ENCODE peak calls at places on chromosome 3, in five cellular contexts. One of them, this sample, is unnamed.

GRCh38 chr3:28781053-28781452 is 432.4 kb upstream of the AZI2 start:
- DNase-seq in AG10803: no peak
- DNase-seq in glutamatergic neuron: no peak
- DNase-seq in psoas muscle: no peak
- DNase-seq in cardiac muscle cell: no peak
- DNase-seq in this sample: no peak

GRCh38 chr3:37676885-37677284 is 184.8 kb upstream of the CTDSPL start:
- DNase-seq in psoas muscle: no peak
- DNase-seq in AG10803: no peak
- DNase-seq in glutamatergic neuron: no peak
- DNase-seq in cardiac muscle cell: no peak
- DNase-seq in this sample: no peak

GRCh38 chr3:126911162-126912026 is 71.5 kb upstream of the PLXNA1 start:
- DNase-seq in cardiac muscle cell: peak
- DNase-seq in glutamatergic neuron: no peak
- DNase-seq in psoas muscle: peak
- DNase-seq in AG10803: peak
- DNase-seq in this sample: peak

GRCh38 chr3:99114565-99115291 is 213.2 kb upstream of the DCBLD2 start:
- DNase-seq in psoas muscle: no peak
- DNase-seq in AG10803: peak
- DNase-seq in glutamatergic neuron: no peak
- DNase-seq in cardiac muscle cell: peak
- DNase-seq in this sample: no peak

GRCh38 chr3:15511156-15511555 is 10.3 kb downstream of the COLQ start:
- DNase-seq in psoas muscle: no peak
- DNase-seq in AG10803: no peak
- DNase-seq in cardiac muscle cell: no peak
- DNase-seq in glutamatergic neuron: no peak
- DNase-seq in this sample: no peak

GRCh38 chr3:1251282-1252060 is 158.6 kb downstream of the CNTN6 start:
- DNase-seq in cardiac muscle cell: no peak
- DNase-seq in psoas muscle: no peak
- DNase-seq in glutamatergic neuron: no peak
- DNase-seq in AG10803: no peak
- DNase-seq in this sample: no peak

GRCh38 chr3:53711387-53711786 is 134.8 kb downstream of the CHDH start:
- DNase-seq in AG10803: no peak
- DNase-seq in psoas muscle: no peak
- DNase-seq in glutamatergic neuron: no peak
- DNase-seq in cardiac muscle cell: no peak
- DNase-seq in this sample: no peak

GRCh38 chr3:107641572-107642307 is 119.0 kb downstream of the BBX start:
- DNase-seq in AG10803: peak
- DNase-seq in glutamatergic neuron: no peak
- DNase-seq in cardiac muscle cell: peak
- DNase-seq in psoas muscle: no peak
- DNase-seq in this sample: no peak

GRCh38 chr3:194134231-194134756 is 1.7 kb upstream of the HES1 start:
- DNase-seq in AG10803: no peak
- DNase-seq in psoas muscle: peak
- DNase-seq in glutamatergic neuron: peak
- DNase-seq in cardiac muscle cell: peak
- DNase-seq in this sample: peak

GRCh38 chr3:15647629-15648167 is 46.2 kb downstream of the BTD start:
- DNase-seq in psoas muscle: no peak
- DNase-seq in cardiac muscle cell: peak
- DNase-seq in glutamatergic neuron: no peak
- DNase-seq in AG10803: peak
- DNase-seq in this sample: peak

GRCh38 chr3:45591547-45591912 is 3.0 kb upstream of the LIMD1 start:
- DNase-seq in cardiac muscle cell: no peak
- DNase-seq in glutamatergic neuron: no peak
- DNase-seq in psoas muscle: no peak
- DNase-seq in AG10803: no peak
- DNase-seq in this sample: no peak

GRCh38 chr3:45593708-45594601 is 596 bp upstream of the LIMD1 start:
- DNase-seq in glutamatergic neuron: peak
- DNase-seq in cardiac muscle cell: peak
- DNase-seq in AG10803: peak
- DNase-seq in psoas muscle: peak
- DNase-seq in this sample: peak

GRCh38 chr3:45592405-45592804 is 2.1 kb upstream of the LIMD1 start:
- DNase-seq in cardiac muscle cell: no peak
- DNase-seq in glutamatergic neuron: no peak
- DNase-seq in psoas muscle: no peak
- DNase-seq in AG10803: no peak
- DNase-seq in this sample: no peak

GRCh38 chr3:45590822-45591546 is 3.6 kb upstream of the LIMD1 start:
- DNase-seq in glutamatergic neuron: no peak
- DNase-seq in AG10803: no peak
- DNase-seq in cardiac muscle cell: no peak
- DNase-seq in psoas muscle: no peak
- DNase-seq in this sample: no peak

GRCh38 chr3:45592830-45593707 is 1.5 kb upstream of the LIMD1 start:
- DNase-seq in psoas muscle: peak
- DNase-seq in AG10803: peak
- DNase-seq in cardiac muscle cell: peak
- DNase-seq in glutamatergic neuron: peak
- DNase-seq in this sample: peak
- TF ChIP-seq CTCF in psoas muscle: peak
- TF ChIP-seq CTCF in AG10803: peak
- TF ChIP-seq CTCF in cardiac muscle cell: peak
- TF ChIP-seq CTCF in glutamatergic neuron: peak
- TF ChIP-seq CTCF in this sample: no peak

GRCh38 chr3:93969443-93969842 is 4.3 kb downstream of the PROS1 start:
- DNase-seq in psoas muscle: no peak
- DNase-seq in AG10803: peak
- DNase-seq in cardiac muscle cell: peak
- DNase-seq in glutamatergic neuron: no peak
- DNase-seq in this sample: no peak

GRCh38 chr3:93969997-93970396 is 3.7 kb downstream of the PROS1 start:
- DNase-seq in cardiac muscle cell: peak
- DNase-seq in psoas muscle: no peak
- DNase-seq in AG10803: no peak
- DNase-seq in glutamatergic neuron: no peak
- DNase-seq in this sample: no peak

DNA sequence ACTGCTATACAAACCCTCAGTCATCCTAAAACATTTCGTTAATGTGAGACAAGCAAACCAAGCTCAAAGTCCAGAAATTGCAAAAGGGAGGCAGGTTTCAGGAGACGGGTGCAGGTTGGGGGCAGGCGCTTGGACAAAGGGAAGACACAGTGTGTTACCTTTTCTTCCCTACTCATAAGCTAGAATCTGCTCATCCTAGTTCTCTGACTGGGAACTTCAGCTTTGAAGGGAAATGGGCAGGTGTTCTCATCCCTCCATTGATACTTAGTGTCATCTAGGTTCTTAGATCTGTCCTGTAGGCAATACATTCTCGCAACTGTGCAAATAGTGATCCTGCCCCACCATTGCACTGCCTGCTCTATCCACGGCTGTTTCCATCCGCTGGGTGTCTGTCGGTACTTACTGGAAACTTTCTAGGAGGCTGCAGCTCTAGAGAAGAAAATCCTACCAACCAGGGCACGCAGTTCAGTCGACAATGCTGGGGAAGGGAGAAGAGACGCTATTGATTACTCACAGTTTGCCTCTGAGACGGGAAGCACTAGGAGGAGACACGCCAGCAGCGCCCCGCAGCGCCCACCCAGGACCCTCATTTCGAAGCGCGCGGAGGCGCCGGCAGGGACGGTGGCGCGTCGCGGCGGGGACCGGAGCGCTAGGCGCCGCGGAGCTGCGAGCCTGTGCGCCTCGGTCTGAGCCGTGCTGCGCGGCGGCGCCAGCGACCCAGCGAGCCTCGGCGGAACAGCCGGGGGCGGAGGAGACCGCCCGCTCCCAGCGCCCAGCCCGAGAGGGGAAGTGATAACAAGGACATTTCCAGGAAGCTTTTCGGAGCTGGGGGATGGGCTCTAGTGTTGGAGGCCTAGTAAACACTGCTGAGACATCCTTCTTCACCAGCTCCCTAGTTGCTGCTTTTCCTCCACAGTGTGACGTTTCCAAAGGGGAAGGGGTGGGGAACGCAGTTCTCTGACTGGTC is at the start of gene PROS1:
- DNase-seq in AG10803: peak
- DNase-seq in cardiac muscle cell: peak
- DNase-seq in psoas muscle: peak
- DNase-seq in glutamatergic neuron: peak
- DNase-seq in this sample: peak
- TF ChIP-seq CTCF in AG10803: no peak
- TF ChIP-seq CTCF in cardiac muscle cell: no peak
- TF ChIP-seq CTCF in psoas muscle: no peak
- TF ChIP-seq CTCF in glutamatergic neuron: no peak
- TF ChIP-seq CTCF in this sample: no peak

DNA sequence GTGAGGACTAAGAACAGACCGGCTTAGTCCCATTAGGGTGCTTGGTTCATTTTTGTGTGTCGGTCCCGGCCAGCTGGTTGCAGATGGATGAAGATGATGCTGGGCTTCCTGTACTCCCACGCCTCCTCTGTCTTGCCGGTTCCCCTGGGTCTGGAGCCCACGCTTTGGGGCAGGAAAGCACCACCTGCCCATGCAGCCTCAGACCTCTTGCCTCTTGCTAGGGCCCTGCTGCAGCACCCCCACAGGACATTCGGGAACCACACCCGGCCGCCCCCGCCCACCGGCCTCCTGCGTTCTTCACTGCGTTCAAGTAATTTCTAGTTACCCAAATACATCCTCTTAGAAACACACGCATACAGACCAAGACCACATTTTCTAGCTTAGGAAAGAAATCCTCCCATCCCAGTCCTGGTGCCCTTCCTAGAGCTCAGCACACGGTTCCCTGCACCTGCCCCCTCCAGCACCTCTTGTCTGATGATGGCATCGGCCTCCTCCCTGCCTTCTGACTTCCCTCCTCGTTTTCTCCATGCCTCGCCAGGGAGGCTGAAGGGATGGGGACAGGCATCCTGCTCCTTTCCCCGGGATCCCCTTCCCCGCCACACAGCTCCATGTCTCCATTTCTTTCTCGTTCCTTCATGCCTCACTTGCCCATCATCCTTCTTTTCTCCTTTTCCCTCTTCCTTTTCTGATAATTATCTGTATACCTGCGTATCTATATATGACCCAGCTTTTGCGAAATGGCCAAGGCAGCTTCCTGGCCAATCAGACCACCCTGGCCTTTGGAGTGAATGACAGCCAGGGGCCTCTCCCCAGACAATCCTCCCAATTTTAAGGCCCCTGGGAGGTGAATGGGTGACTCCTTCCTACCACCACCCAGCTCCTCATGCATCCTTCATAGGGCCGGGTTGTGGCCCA is 30.9 kb downstream of the FAM3D start:
- DNase-seq in glutamatergic neuron: no peak
- DNase-seq in psoas muscle: no peak
- DNase-seq in cardiac muscle cell: no peak
- DNase-seq in AG10803: no peak
- DNase-seq in this sample: no peak
- TF ChIP-seq CTCF in glutamatergic neuron: no peak
- TF ChIP-seq CTCF in psoas muscle: no peak
- TF ChIP-seq CTCF in cardiac muscle cell: no peak
- TF ChIP-seq CTCF in AG10803: no peak
- TF ChIP-seq CTCF in this sample: no peak

GRCh38 chr3:162799910-162800309 is 1303.3 kb downstream of the OTOL1 start:
- DNase-seq in psoas muscle: no peak
- DNase-seq in cardiac muscle cell: no peak
- DNase-seq in AG10803: peak
- DNase-seq in glutamatergic neuron: no peak
- DNase-seq in this sample: no peak
- TF ChIP-seq CTCF in psoas muscle: no peak
- TF ChIP-seq CTCF in cardiac muscle cell: no peak
- TF ChIP-seq CTCF in AG10803: no peak
- TF ChIP-seq CTCF in glutamatergic neuron: no peak
- TF ChIP-seq CTCF in this sample: no peak

DNA sequence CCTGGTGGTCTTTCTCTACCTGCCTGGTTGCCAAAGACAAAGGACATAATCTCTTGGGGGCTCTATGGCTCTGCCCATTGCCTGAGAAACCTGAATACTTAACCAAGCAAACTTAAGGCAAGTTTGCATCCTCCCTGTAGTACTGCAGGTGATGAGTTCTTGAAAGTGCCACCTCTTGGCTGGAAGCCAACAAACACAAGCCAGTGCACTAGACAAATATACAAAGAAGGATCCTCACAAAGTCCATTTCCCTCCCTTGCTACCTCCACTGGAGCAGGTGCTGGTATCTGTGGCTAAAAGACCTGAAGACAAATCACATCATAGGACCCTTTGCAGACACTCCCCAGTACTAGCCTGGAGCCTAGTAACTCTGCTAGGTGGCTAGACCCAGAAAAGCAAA is 772.3 kb downstream of the SI start:
- DNase-seq in cardiac muscle cell: no peak
- DNase-seq in AG10803: no peak
- DNase-seq in glutamatergic neuron: no peak
- DNase-seq in psoas muscle: no peak
- DNase-seq in this sample: no peak
- TF ChIP-seq CTCF in cardiac muscle cell: no peak
- TF ChIP-seq CTCF in AG10803: no peak
- TF ChIP-seq CTCF in glutamatergic neuron: no peak
- TF ChIP-seq CTCF in psoas muscle: no peak
- TF ChIP-seq CTCF in this sample: no peak

GRCh38 chr3:41717591-41718093 is 244.3 kb downstream of the ULK4 start:
- DNase-seq in AG10803: no peak
- DNase-seq in psoas muscle: no peak
- DNase-seq in glutamatergic neuron: no peak
- DNase-seq in cardiac muscle cell: no peak
- DNase-seq in this sample: no peak

GRCh38 chr3:41710646-41711388 is 251.1 kb downstream of the ULK4 start:
- DNase-seq in AG10803: peak
- DNase-seq in psoas muscle: no peak
- DNase-seq in glutamatergic neuron: no peak
- DNase-seq in cardiac muscle cell: peak
- DNase-seq in this sample: no peak

GRCh38 chr3:41711656-41712055 is 250.2 kb downstream of the ULK4 start:
- DNase-seq in glutamatergic neuron: no peak
- DNase-seq in cardiac muscle cell: peak
- DNase-seq in psoas muscle: no peak
- DNase-seq in AG10803: peak
- DNase-seq in this sample: no peak

GRCh38 chr3:41715376-41715775 is 246.5 kb downstream of the ULK4 start:
- DNase-seq in cardiac muscle cell: no peak
- DNase-seq in glutamatergic neuron: no peak
- DNase-seq in AG10803: no peak
- DNase-seq in psoas muscle: no peak
- DNase-seq in this sample: no peak

GRCh38 chr3:41716391-41716910 is 245.5 kb downstream of the ULK4 start:
- DNase-seq in cardiac muscle cell: peak
- DNase-seq in glutamatergic neuron: no peak
- DNase-seq in psoas muscle: no peak
- DNase-seq in AG10803: peak
- DNase-seq in this sample: no peak
- TF ChIP-seq CTCF in cardiac muscle cell: peak
- TF ChIP-seq CTCF in glutamatergic neuron: no peak
- TF ChIP-seq CTCF in psoas muscle: no peak
- TF ChIP-seq CTCF in AG10803: peak
- TF ChIP-seq CTCF in this sample: no peak

GRCh38 chr3:30628931-30629590 is 22.7 kb downstream of the TGFBR2 start:
- DNase-seq in AG10803: no peak
- DNase-seq in psoas muscle: no peak
- DNase-seq in cardiac muscle cell: peak
- DNase-seq in glutamatergic neuron: no peak
- DNase-seq in this sample: no peak
- TF ChIP-seq CTCF in AG10803: no peak
- TF ChIP-seq CTCF in psoas muscle: peak
- TF ChIP-seq CTCF in cardiac muscle cell: peak
- TF ChIP-seq CTCF in glutamatergic neuron: no peak
- TF ChIP-seq CTCF in this sample: no peak

GRCh38 chr3:43096761-43097160 is 9.1 kb downstream of the POMGNT2 start:
- DNase-seq in psoas muscle: no peak
- DNase-seq in cardiac muscle cell: no peak
- DNase-seq in glutamatergic neuron: no peak
- DNase-seq in AG10803: no peak
- DNase-seq in this sample: no peak
- TF ChIP-seq CTCF in psoas muscle: no peak
- TF ChIP-seq CTCF in cardiac muscle cell: no peak
- TF ChIP-seq CTCF in glutamatergic neuron: no peak
- TF ChIP-seq CTCF in AG10803: no peak
- TF ChIP-seq CTCF in this sample: no peak